ENCODE peak calls at places on chromosomes 12 and 14, in nine cellular contexts. One of them, this sample, is unnamed.
A peak's percentile ranks its signal among the peaks of the same experiment; 100 is the strongest.

GRCh38 chr12:45379261-45379660 is 163.4 kb downstream of the ANO6 start:
- DNase-seq in substantia nigra: no peak
- DNase-seq in iPS DF 19.7: no peak
- DNase-seq in RCC 7860: no peak
- DNase-seq in psoas muscle: no peak
- DNase-seq in ACHN: no peak
- DNase-seq in frontal cortex: no peak
- DNase-seq in tibial artery: no peak
- DNase-seq in COR-L47: no peak
- DNase-seq in this sample: no peak

GRCh38 chr12:12903642-12904609 is 12.6 kb downstream of the GPRC5A start:
- DNase-seq in substantia nigra: no peak
- DNase-seq in iPS DF 19.7: no peak
- DNase-seq in RCC 7860: no peak
- DNase-seq in psoas muscle: no peak
- DNase-seq in ACHN: no peak
- DNase-seq in frontal cortex: no peak
- DNase-seq in tibial artery: no peak
- DNase-seq in COR-L47: no peak
- DNase-seq in this sample: no peak

GRCh38 chr14:77761205-77761931 is 412 bp upstream of the SNW1 start:
- DNase-seq in substantia nigra: no peak
- DNase-seq in iPS DF 19.7: no peak
- DNase-seq in RCC 7860: peak; percentile 4
- DNase-seq in psoas muscle: peak; percentile 40
- DNase-seq in ACHN: peak; percentile 59
- DNase-seq in frontal cortex: peak; percentile 22
- DNase-seq in tibial artery: peak; percentile 55
- DNase-seq in COR-L47: peak; percentile 10
- DNase-seq in this sample: no peak

GRCh38 chr12:2794261-2794735 is 472 bp upstream of the FKBP4 start:
- DNase-seq in substantia nigra: no peak
- DNase-seq in iPS DF 19.7: no peak
- DNase-seq in RCC 7860: no peak
- DNase-seq in psoas muscle: peak; percentile 30
- DNase-seq in ACHN: no peak
- DNase-seq in frontal cortex: no peak
- DNase-seq in tibial artery: peak; percentile 23
- DNase-seq in COR-L47: no peak
- DNase-seq in this sample: peak; percentile 59

GRCh38 chr14:39229222-39229543 is 4.5 kb upstream of the MIA2 start:
- DNase-seq in substantia nigra: no peak
- DNase-seq in iPS DF 19.7: no peak
- DNase-seq in RCC 7860: no peak
- DNase-seq in psoas muscle: no peak
- DNase-seq in ACHN: no peak
- DNase-seq in frontal cortex: no peak
- DNase-seq in tibial artery: no peak
- DNase-seq in COR-L47: no peak
- DNase-seq in this sample: no peak

GRCh38 chr14:47366006-47366405 is 309.4 kb downstream of the MDGA2 start:
- DNase-seq in substantia nigra: no peak
- DNase-seq in iPS DF 19.7: no peak
- DNase-seq in RCC 7860: no peak
- DNase-seq in psoas muscle: no peak
- DNase-seq in ACHN: no peak
- DNase-seq in frontal cortex: no peak
- DNase-seq in tibial artery: no peak
- DNase-seq in COR-L47: no peak
- DNase-seq in this sample: no peak

GRCh38 chr12:31872831-31873604 is 86.2 kb upstream of the RESF1 start:
- DNase-seq in substantia nigra: no peak
- DNase-seq in iPS DF 19.7: no peak
- DNase-seq in RCC 7860: no peak
- DNase-seq in psoas muscle: no peak
- DNase-seq in ACHN: no peak
- DNase-seq in frontal cortex: no peak
- DNase-seq in tibial artery: no peak
- DNase-seq in COR-L47: no peak
- DNase-seq in this sample: no peak

GRCh38 chr12:115229517-115229916 is 545.5 kb upstream of the TBX3 start:
- DNase-seq in substantia nigra: no peak
- DNase-seq in iPS DF 19.7: no peak
- DNase-seq in RCC 7860: no peak
- DNase-seq in psoas muscle: no peak
- DNase-seq in ACHN: no peak
- DNase-seq in frontal cortex: no peak
- DNase-seq in tibial artery: no peak
- DNase-seq in COR-L47: no peak
- DNase-seq in this sample: no peak

GRCh38 chr14:99229654-99230215 is 42.3 kb downstream of the BCL11B start:
- DNase-seq in substantia nigra: no peak
- DNase-seq in iPS DF 19.7: no peak
- DNase-seq in RCC 7860: no peak
- DNase-seq in psoas muscle: no peak
- DNase-seq in ACHN: no peak
- DNase-seq in frontal cortex: no peak
- DNase-seq in tibial artery: no peak
- DNase-seq in COR-L47: no peak
- DNase-seq in this sample: no peak

GRCh38 chr14:102226356-102227125 is 78.4 kb downstream of the MOK start:
- DNase-seq in substantia nigra: no peak
- DNase-seq in iPS DF 19.7: no peak
- DNase-seq in RCC 7860: no peak
- DNase-seq in psoas muscle: no peak
- DNase-seq in ACHN: no peak
- DNase-seq in frontal cortex: no peak
- DNase-seq in tibial artery: no peak
- DNase-seq in COR-L47: no peak
- DNase-seq in this sample: no peak

GRCh38 chr14:75279153-75279738 is 618 bp downstream of the FOS start:
- DNase-seq in substantia nigra: peak; percentile 55
- DNase-seq in iPS DF 19.7: no peak
- DNase-seq in RCC 7860: no peak
- DNase-seq in psoas muscle: peak; percentile 64
- DNase-seq in ACHN: no peak
- DNase-seq in frontal cortex: no peak
- DNase-seq in tibial artery: peak; percentile 74
- DNase-seq in COR-L47: peak; percentile 9
- DNase-seq in this sample: no peak

GRCh38 chr14:25400607-25401206 is 350.8 kb upstream of the STXBP6 start:
- DNase-seq in substantia nigra: no peak
- DNase-seq in iPS DF 19.7: no peak
- DNase-seq in RCC 7860: peak; percentile 9
- DNase-seq in psoas muscle: no peak
- DNase-seq in ACHN: peak; percentile 50
- DNase-seq in frontal cortex: no peak
- DNase-seq in tibial artery: peak; percentile 64
- DNase-seq in COR-L47: peak; percentile 45
- DNase-seq in this sample: no peak

GRCh38 chr12:113043240-113043639 is 13.3 kb upstream of the DTX1 start:
- DNase-seq in substantia nigra: no peak
- DNase-seq in iPS DF 19.7: no peak
- DNase-seq in RCC 7860: no peak
- DNase-seq in psoas muscle: no peak
- DNase-seq in ACHN: no peak
- DNase-seq in frontal cortex: no peak
- DNase-seq in tibial artery: no peak
- DNase-seq in COR-L47: no peak
- DNase-seq in this sample: no peak

GRCh38 chr12:5458229-5459050 is 26.5 kb downstream of the NTF3 start:
- DNase-seq in substantia nigra: no peak
- DNase-seq in iPS DF 19.7: no peak
- DNase-seq in RCC 7860: no peak
- DNase-seq in psoas muscle: no peak
- DNase-seq in ACHN: no peak
- DNase-seq in frontal cortex: no peak
- DNase-seq in tibial artery: no peak
- DNase-seq in COR-L47: no peak
- DNase-seq in this sample: no peak

GRCh38 chr12:7712841-7713442 is 1.7 kb downstream of the DPPA3 start:
- DNase-seq in substantia nigra: no peak
- DNase-seq in iPS DF 19.7: no peak
- DNase-seq in RCC 7860: no peak
- DNase-seq in psoas muscle: no peak
- DNase-seq in ACHN: no peak
- DNase-seq in frontal cortex: no peak
- DNase-seq in tibial artery: no peak
- DNase-seq in COR-L47: no peak
- DNase-seq in this sample: no peak

GRCh38 chr12:120230326-120230973 is 29.5 kb upstream of the RPLP0 start:
- DNase-seq in substantia nigra: no peak
- DNase-seq in iPS DF 19.7: peak; percentile 98
- DNase-seq in RCC 7860: peak; percentile 96
- DNase-seq in psoas muscle: peak; percentile 88
- DNase-seq in ACHN: peak; percentile 100
- DNase-seq in frontal cortex: no peak
- DNase-seq in tibial artery: peak; percentile 79
- DNase-seq in COR-L47: no peak
- DNase-seq in this sample: no peak

GRCh38 chr12:122086641-122087285 is 8.2 kb downstream of the MLXIP start:
- DNase-seq in substantia nigra: no peak
- DNase-seq in iPS DF 19.7: no peak
- DNase-seq in RCC 7860: no peak
- DNase-seq in psoas muscle: no peak
- DNase-seq in ACHN: no peak
- DNase-seq in frontal cortex: no peak
- DNase-seq in tibial artery: no peak
- DNase-seq in COR-L47: no peak
- DNase-seq in this sample: no peak

GRCh38 chr12:95803817-95804216 is 13.3 kb upstream of the NTN4 start:
- DNase-seq in substantia nigra: no peak
- DNase-seq in iPS DF 19.7: no peak
- DNase-seq in RCC 7860: no peak
- DNase-seq in psoas muscle: no peak
- DNase-seq in ACHN: no peak
- DNase-seq in frontal cortex: no peak
- DNase-seq in tibial artery: no peak
- DNase-seq in COR-L47: no peak
- DNase-seq in this sample: no peak

GRCh38 chr12:47975816-47976215 is 12.4 kb downstream of the TMEM106C start:
- DNase-seq in substantia nigra: no peak
- DNase-seq in iPS DF 19.7: no peak
- DNase-seq in RCC 7860: no peak
- DNase-seq in psoas muscle: no peak
- DNase-seq in ACHN: no peak
- DNase-seq in frontal cortex: no peak
- DNase-seq in tibial artery: no peak
- DNase-seq in COR-L47: no peak
- DNase-seq in this sample: no peak

GRCh38 chr14:74804219-74804825 is 41.2 kb downstream of the YLPM1 start:
- DNase-seq in substantia nigra: no peak
- DNase-seq in iPS DF 19.7: no peak
- DNase-seq in RCC 7860: peak; percentile 7
- DNase-seq in psoas muscle: no peak
- DNase-seq in ACHN: no peak
- DNase-seq in frontal cortex: no peak
- DNase-seq in tibial artery: no peak
- DNase-seq in COR-L47: peak; percentile 2
- DNase-seq in this sample: no peak